ENCODE peak calls at places on chromosomes 11 and 22, in five cellular contexts. One of them, this sample, is unnamed.

GRCh38 chr22:26558246-26558895 is 31.6 kb downstream of the TPST2 start:
- DNase-seq in hypothalamus: no peak
- DNase-seq in NCI-H774: no peak
- DNase-seq in iPS DF 6.9: no peak
- DNase-seq in stimulated activated CD4-positive, alpha-beta T cell treated with anti-CD3 and anti-CD28 coated beads, Interleukin-1b, Interleukin-23, amount 100 ng/mL, for 24 hours: no peak
- DNase-seq in this sample: no peak

GRCh38 chr11:16812274-16812673 is 73.8 kb downstream of the C11orf58 start:
- DNase-seq in hypothalamus: peak
- DNase-seq in NCI-H774: no peak
- DNase-seq in iPS DF 6.9: no peak
- DNase-seq in stimulated activated CD4-positive, alpha-beta T cell treated with anti-CD3 and anti-CD28 coated beads, Interleukin-1b, Interleukin-23, amount 100 ng/mL, for 24 hours: no peak
- DNase-seq in this sample: no peak

GRCh38 chr11:43802509-43802908 is 78.1 kb upstream of the ALKBH3 start:
- DNase-seq in hypothalamus: no peak
- DNase-seq in NCI-H774: no peak
- DNase-seq in iPS DF 6.9: no peak
- DNase-seq in stimulated activated CD4-positive, alpha-beta T cell treated with anti-CD3 and anti-CD28 coated beads, Interleukin-1b, Interleukin-23, amount 100 ng/mL, for 24 hours: no peak
- DNase-seq in this sample: peak

GRCh38 chr11:75558939-75559843 is 2.9 kb upstream of the SERPINH1 start:
- DNase-seq in hypothalamus: no peak
- DNase-seq in NCI-H774: no peak
- DNase-seq in iPS DF 6.9: no peak
- DNase-seq in stimulated activated CD4-positive, alpha-beta T cell treated with anti-CD3 and anti-CD28 coated beads, Interleukin-1b, Interleukin-23, amount 100 ng/mL, for 24 hours: no peak
- DNase-seq in this sample: peak

GRCh38 chr22:49044091-49044490 is 783.6 kb downstream of the BRD1 start:
- DNase-seq in hypothalamus: no peak
- DNase-seq in NCI-H774: no peak
- DNase-seq in iPS DF 6.9: no peak
- DNase-seq in stimulated activated CD4-positive, alpha-beta T cell treated with anti-CD3 and anti-CD28 coated beads, Interleukin-1b, Interleukin-23, amount 100 ng/mL, for 24 hours: no peak
- DNase-seq in this sample: no peak

GRCh38 chr11:117959438-117960149 is 26.6 kb upstream of the IL10RA start:
- DNase-seq in hypothalamus: no peak
- DNase-seq in NCI-H774: no peak
- DNase-seq in iPS DF 6.9: no peak
- DNase-seq in stimulated activated CD4-positive, alpha-beta T cell treated with anti-CD3 and anti-CD28 coated beads, Interleukin-1b, Interleukin-23, amount 100 ng/mL, for 24 hours: no peak
- DNase-seq in this sample: no peak

GRCh38 chr11:76856111-76856510 is 4.6 kb upstream of the ACER3 start:
- DNase-seq in hypothalamus: no peak
- DNase-seq in NCI-H774: no peak
- DNase-seq in iPS DF 6.9: no peak
- DNase-seq in stimulated activated CD4-positive, alpha-beta T cell treated with anti-CD3 and anti-CD28 coated beads, Interleukin-1b, Interleukin-23, amount 100 ng/mL, for 24 hours: no peak
- DNase-seq in this sample: no peak

GRCh38 chr22:17241571-17242310 is 22.5 kb upstream of the ADA2 start:
- DNase-seq in hypothalamus: no peak
- DNase-seq in NCI-H774: no peak
- DNase-seq in iPS DF 6.9: no peak
- DNase-seq in stimulated activated CD4-positive, alpha-beta T cell treated with anti-CD3 and anti-CD28 coated beads, Interleukin-1b, Interleukin-23, amount 100 ng/mL, for 24 hours: no peak
- DNase-seq in this sample: no peak

GRCh38 chr11:121154473-121154872 is 53.4 kb downstream of the TECTA start:
- DNase-seq in hypothalamus: no peak
- DNase-seq in NCI-H774: no peak
- DNase-seq in iPS DF 6.9: no peak
- DNase-seq in stimulated activated CD4-positive, alpha-beta T cell treated with anti-CD3 and anti-CD28 coated beads, Interleukin-1b, Interleukin-23, amount 100 ng/mL, for 24 hours: no peak
- DNase-seq in this sample: no peak

GRCh38 chr11:130631119-130631518 is 182.7 kb downstream of the ADAMTS15 start:
- DNase-seq in hypothalamus: no peak
- DNase-seq in NCI-H774: no peak
- DNase-seq in iPS DF 6.9: no peak
- DNase-seq in stimulated activated CD4-positive, alpha-beta T cell treated with anti-CD3 and anti-CD28 coated beads, Interleukin-1b, Interleukin-23, amount 100 ng/mL, for 24 hours: no peak
- DNase-seq in this sample: peak

GRCh38 chr11:128231845-128232410 is 355.4 kb downstream of the ETS1 start:
- DNase-seq in hypothalamus: no peak
- DNase-seq in NCI-H774: no peak
- DNase-seq in iPS DF 6.9: no peak
- DNase-seq in stimulated activated CD4-positive, alpha-beta T cell treated with anti-CD3 and anti-CD28 coated beads, Interleukin-1b, Interleukin-23, amount 100 ng/mL, for 24 hours: no peak
- DNase-seq in this sample: no peak

GRCh38 chr11:72446929-72447753 is 12.8 kb upstream of the CLPB start:
- DNase-seq in hypothalamus: no peak
- DNase-seq in NCI-H774: peak
- DNase-seq in iPS DF 6.9: no peak
- DNase-seq in stimulated activated CD4-positive, alpha-beta T cell treated with anti-CD3 and anti-CD28 coated beads, Interleukin-1b, Interleukin-23, amount 100 ng/mL, for 24 hours: no peak
- DNase-seq in this sample: peak

GRCh38 chr11:116931206-116931953 is 94.0 kb upstream of the APOA1 start:
- DNase-seq in hypothalamus: no peak
- DNase-seq in NCI-H774: no peak
- DNase-seq in iPS DF 6.9: no peak
- DNase-seq in stimulated activated CD4-positive, alpha-beta T cell treated with anti-CD3 and anti-CD28 coated beads, Interleukin-1b, Interleukin-23, amount 100 ng/mL, for 24 hours: no peak
- DNase-seq in this sample: peak

GRCh38 chr11:61680622-61681191 is 516 bp downstream of the DAGLA start:
- DNase-seq in hypothalamus: no peak
- DNase-seq in NCI-H774: no peak
- DNase-seq in iPS DF 6.9: no peak
- DNase-seq in stimulated activated CD4-positive, alpha-beta T cell treated with anti-CD3 and anti-CD28 coated beads, Interleukin-1b, Interleukin-23, amount 100 ng/mL, for 24 hours: no peak
- DNase-seq in this sample: no peak

GRCh38 chr11:43282607-43283440 is 29.0 kb upstream of the API5 start:
- DNase-seq in hypothalamus: peak
- DNase-seq in NCI-H774: peak
- DNase-seq in iPS DF 6.9: no peak
- DNase-seq in stimulated activated CD4-positive, alpha-beta T cell treated with anti-CD3 and anti-CD28 coated beads, Interleukin-1b, Interleukin-23, amount 100 ng/mL, for 24 hours: no peak
- DNase-seq in this sample: peak

GRCh38 chr11:122042981-122043380 is 73.0 kb downstream of the BLID start:
- DNase-seq in hypothalamus: no peak
- DNase-seq in NCI-H774: no peak
- DNase-seq in iPS DF 6.9: no peak
- DNase-seq in stimulated activated CD4-positive, alpha-beta T cell treated with anti-CD3 and anti-CD28 coated beads, Interleukin-1b, Interleukin-23, amount 100 ng/mL, for 24 hours: no peak
- DNase-seq in this sample: peak

GRCh38 chr22:20079745-20080444 is at the start of gene DGCR8:
- DNase-seq in hypothalamus: peak
- DNase-seq in NCI-H774: peak
- DNase-seq in iPS DF 6.9: peak
- DNase-seq in stimulated activated CD4-positive, alpha-beta T cell treated with anti-CD3 and anti-CD28 coated beads, Interleukin-1b, Interleukin-23, amount 100 ng/mL, for 24 hours: peak
- DNase-seq in this sample: peak

GRCh38 chr22:37951305-37951704 is 2.1 kb downstream of the C22orf23 start:
- DNase-seq in hypothalamus: no peak
- DNase-seq in NCI-H774: no peak
- DNase-seq in iPS DF 6.9: no peak
- DNase-seq in stimulated activated CD4-positive, alpha-beta T cell treated with anti-CD3 and anti-CD28 coated beads, Interleukin-1b, Interleukin-23, amount 100 ng/mL, for 24 hours: no peak
- DNase-seq in this sample: no peak

GRCh38 chr22:36221799-36222751 is 17.3 kb downstream of the APOL2 start:
- DNase-seq in hypothalamus: peak
- DNase-seq in NCI-H774: no peak
- DNase-seq in iPS DF 6.9: peak
- DNase-seq in stimulated activated CD4-positive, alpha-beta T cell treated with anti-CD3 and anti-CD28 coated beads, Interleukin-1b, Interleukin-23, amount 100 ng/mL, for 24 hours: no peak
- DNase-seq in this sample: peak

This sample was measured in ELR.